ENCODE peak calls at places on chromosomes 6 and 20, in five cellular contexts. One of them, this sample, is unnamed.
A peak's percentile ranks its signal among the peaks of the same experiment; 100 is the strongest.

GRCh38 chr20:22548040-22548439 is 36.3 kb downstream of the FOXA2 start:
- DNase-seq in A549: no peak
- DNase-seq in posterior cingulate gyrus: no peak
- DNase-seq in MCF 10A: no peak
- DNase-seq in activated gamma-delta T cell treated with anti-CD3 and anti-CD28 coated beads, Interleukin-2, amount 50 U/mL, for 16 hours: no peak
- DNase-seq in this sample: no peak

GRCh38 chr6:28988536-28989415 is 16.3 kb downstream of the ZNF311 start:
- DNase-seq in A549: peak; percentile 16
- DNase-seq in posterior cingulate gyrus: no peak
- DNase-seq in MCF 10A: no peak
- DNase-seq in activated gamma-delta T cell treated with anti-CD3 and anti-CD28 coated beads, Interleukin-2, amount 50 U/mL, for 16 hours: peak; percentile 45
- DNase-seq in this sample: no peak

GRCh38 chr20:58512808-58513552 is 2.2 kb downstream of the APCDD1L start:
- DNase-seq in A549: no peak
- DNase-seq in posterior cingulate gyrus: no peak
- DNase-seq in MCF 10A: no peak
- DNase-seq in activated gamma-delta T cell treated with anti-CD3 and anti-CD28 coated beads, Interleukin-2, amount 50 U/mL, for 16 hours: no peak
- DNase-seq in this sample: no peak

GRCh38 chr6:6401401-6401800 is 80.9 kb upstream of the F13A1 start:
- DNase-seq in A549: no peak
- DNase-seq in posterior cingulate gyrus: no peak
- DNase-seq in MCF 10A: no peak
- DNase-seq in activated gamma-delta T cell treated with anti-CD3 and anti-CD28 coated beads, Interleukin-2, amount 50 U/mL, for 16 hours: no peak
- DNase-seq in this sample: no peak

GRCh38 chr6:111427341-111428116 is 55.5 kb downstream of the REV3L start:
- DNase-seq in A549: no peak
- DNase-seq in posterior cingulate gyrus: no peak
- DNase-seq in MCF 10A: peak; percentile 89
- DNase-seq in activated gamma-delta T cell treated with anti-CD3 and anti-CD28 coated beads, Interleukin-2, amount 50 U/mL, for 16 hours: no peak
- DNase-seq in this sample: no peak

GRCh38 chr6:20709451-20709850 is 175.2 kb downstream of the CDKAL1 start:
- DNase-seq in A549: no peak
- DNase-seq in posterior cingulate gyrus: no peak
- DNase-seq in MCF 10A: no peak
- DNase-seq in activated gamma-delta T cell treated with anti-CD3 and anti-CD28 coated beads, Interleukin-2, amount 50 U/mL, for 16 hours: no peak
- DNase-seq in this sample: no peak

GRCh38 chr6:140979642-140980091 is 1153.1 kb upstream of the GJE1 start:
- DNase-seq in A549: no peak
- DNase-seq in posterior cingulate gyrus: no peak
- DNase-seq in MCF 10A: peak; percentile 2
- DNase-seq in activated gamma-delta T cell treated with anti-CD3 and anti-CD28 coated beads, Interleukin-2, amount 50 U/mL, for 16 hours: no peak
- DNase-seq in this sample: no peak

GRCh38 chr20:29689411-29690225 is 1567.8 kb upstream of the DEFB115 start:
- DNase-seq in A549: no peak
- DNase-seq in posterior cingulate gyrus: no peak
- DNase-seq in MCF 10A: no peak
- DNase-seq in activated gamma-delta T cell treated with anti-CD3 and anti-CD28 coated beads, Interleukin-2, amount 50 U/mL, for 16 hours: no peak
- DNase-seq in this sample: no peak

GRCh38 chr6:133277895-133278545 is 36.9 kb downstream of the EYA4 start:
- DNase-seq in A549: no peak
- DNase-seq in posterior cingulate gyrus: no peak
- DNase-seq in MCF 10A: no peak
- DNase-seq in activated gamma-delta T cell treated with anti-CD3 and anti-CD28 coated beads, Interleukin-2, amount 50 U/mL, for 16 hours: no peak
- DNase-seq in this sample: no peak

GRCh38 chr20:59672576-59672975 is 68.2 kb downstream of the PHACTR3 start:
- DNase-seq in A549: no peak
- DNase-seq in posterior cingulate gyrus: no peak
- DNase-seq in MCF 10A: no peak
- DNase-seq in activated gamma-delta T cell treated with anti-CD3 and anti-CD28 coated beads, Interleukin-2, amount 50 U/mL, for 16 hours: no peak
- DNase-seq in this sample: no peak